ENCODE peak calls at places on chromosomes 6 and 20, in seven cellular contexts. One of them, this sample, is unnamed.

GRCh38 chr20:6519556-6519955 is 247.9 kb upstream of the BMP2 start:
- DNase-seq in fibroblast of gingiva: peak; percentile 62
- DNase-seq in IMR-90: peak; percentile 91
- DNase-seq in activated naive CD4-positive, alpha-beta T cell treated with anti-CD3 and anti-CD28 coated beads, Interleukin-2, amount 50 U/mL, for 72 hours: no peak
- DNase-seq in stimulated activated naive CD8-positive, alpha-beta T cell treated with anti-CD3 and anti-CD28 coated beads, Interleukin-15, amount 100 ng/mL, for 72 hours: no peak
- DNase-seq in HCEC 1CT: peak; percentile 84
- DNase-seq in renal cortical epithelial cell: peak; percentile 98
- DNase-seq in this sample: no peak

GRCh38 chr6:125101656-125102055 is 51.9 kb upstream of the TPD52L1 start:
- DNase-seq in fibroblast of gingiva: no peak
- DNase-seq in renal cortical epithelial cell: no peak
- DNase-seq in activated naive CD4-positive, alpha-beta T cell treated with anti-CD3 and anti-CD28 coated beads, Interleukin-2, amount 50 U/mL, for 72 hours: no peak
- DNase-seq in stimulated activated naive CD8-positive, alpha-beta T cell treated with anti-CD3 and anti-CD28 coated beads, Interleukin-15, amount 100 ng/mL, for 72 hours: no peak
- DNase-seq in HCEC 1CT: no peak
- DNase-seq in IMR-90: peak; percentile 14
- DNase-seq in this sample: no peak

GRCh38 chr20:57183457-57184009 is 82.9 kb downstream of the BMP7 start:
- DNase-seq in fibroblast of gingiva: no peak
- DNase-seq in activated naive CD4-positive, alpha-beta T cell treated with anti-CD3 and anti-CD28 coated beads, Interleukin-2, amount 50 U/mL, for 72 hours: no peak
- DNase-seq in stimulated activated naive CD8-positive, alpha-beta T cell treated with anti-CD3 and anti-CD28 coated beads, Interleukin-15, amount 100 ng/mL, for 72 hours: no peak
- DNase-seq in renal cortical epithelial cell: no peak
- DNase-seq in IMR-90: no peak
- DNase-seq in HCEC 1CT: no peak
- DNase-seq in this sample: no peak

GRCh38 chr6:130900913-130901312 is 73.7 kb downstream of the SMLR1 start:
- DNase-seq in renal cortical epithelial cell: peak; percentile 69
- DNase-seq in fibroblast of gingiva: peak; percentile 67
- DNase-seq in IMR-90: peak; percentile 80
- DNase-seq in activated naive CD4-positive, alpha-beta T cell treated with anti-CD3 and anti-CD28 coated beads, Interleukin-2, amount 50 U/mL, for 72 hours: no peak
- DNase-seq in HCEC 1CT: peak; percentile 80
- DNase-seq in stimulated activated naive CD8-positive, alpha-beta T cell treated with anti-CD3 and anti-CD28 coated beads, Interleukin-15, amount 100 ng/mL, for 72 hours: no peak
- DNase-seq in this sample: no peak

GRCh38 chr6:105163186-105163585 is 16.6 kb downstream of the POPDC3 start:
- DNase-seq in stimulated activated naive CD8-positive, alpha-beta T cell treated with anti-CD3 and anti-CD28 coated beads, Interleukin-15, amount 100 ng/mL, for 72 hours: no peak
- DNase-seq in activated naive CD4-positive, alpha-beta T cell treated with anti-CD3 and anti-CD28 coated beads, Interleukin-2, amount 50 U/mL, for 72 hours: no peak
- DNase-seq in renal cortical epithelial cell: no peak
- DNase-seq in fibroblast of gingiva: no peak
- DNase-seq in HCEC 1CT: no peak
- DNase-seq in IMR-90: peak; percentile 14
- DNase-seq in this sample: no peak

GRCh38 chr20:62740286-62741141 is 31.9 kb downstream of the NTSR1 start:
- DNase-seq in fibroblast of gingiva: peak; percentile 29
- DNase-seq in renal cortical epithelial cell: peak; percentile 54
- DNase-seq in HCEC 1CT: peak; percentile 93
- DNase-seq in activated naive CD4-positive, alpha-beta T cell treated with anti-CD3 and anti-CD28 coated beads, Interleukin-2, amount 50 U/mL, for 72 hours: peak; percentile 71
- DNase-seq in IMR-90: peak; percentile 95
- DNase-seq in stimulated activated naive CD8-positive, alpha-beta T cell treated with anti-CD3 and anti-CD28 coated beads, Interleukin-15, amount 100 ng/mL, for 72 hours: peak; percentile 75
- DNase-seq in this sample: no peak

GRCh38 chr20:37390891-37391525 is 45.1 kb downstream of the SRC start:
- DNase-seq in activated naive CD4-positive, alpha-beta T cell treated with anti-CD3 and anti-CD28 coated beads, Interleukin-2, amount 50 U/mL, for 72 hours: no peak
- DNase-seq in HCEC 1CT: no peak
- DNase-seq in stimulated activated naive CD8-positive, alpha-beta T cell treated with anti-CD3 and anti-CD28 coated beads, Interleukin-15, amount 100 ng/mL, for 72 hours: no peak
- DNase-seq in fibroblast of gingiva: no peak
- DNase-seq in IMR-90: no peak
- DNase-seq in renal cortical epithelial cell: no peak
- DNase-seq in this sample: no peak

GRCh38 chr20:31707994-31708744 is 14.5 kb downstream of the BCL2L1 start:
- DNase-seq in IMR-90: no peak
- DNase-seq in fibroblast of gingiva: no peak
- DNase-seq in HCEC 1CT: no peak
- DNase-seq in renal cortical epithelial cell: no peak
- DNase-seq in stimulated activated naive CD8-positive, alpha-beta T cell treated with anti-CD3 and anti-CD28 coated beads, Interleukin-15, amount 100 ng/mL, for 72 hours: no peak
- DNase-seq in activated naive CD4-positive, alpha-beta T cell treated with anti-CD3 and anti-CD28 coated beads, Interleukin-2, amount 50 U/mL, for 72 hours: no peak
- DNase-seq in this sample: no peak

GRCh38 chr6:123009101-123009500 is 13.1 kb downstream of the CLVS2 start:
- DNase-seq in activated naive CD4-positive, alpha-beta T cell treated with anti-CD3 and anti-CD28 coated beads, Interleukin-2, amount 50 U/mL, for 72 hours: no peak
- DNase-seq in renal cortical epithelial cell: no peak
- DNase-seq in HCEC 1CT: no peak
- DNase-seq in fibroblast of gingiva: no peak
- DNase-seq in IMR-90: no peak
- DNase-seq in stimulated activated naive CD8-positive, alpha-beta T cell treated with anti-CD3 and anti-CD28 coated beads, Interleukin-15, amount 100 ng/mL, for 72 hours: no peak
- DNase-seq in this sample: no peak

GRCh38 chr6:3232017-3232838 is 4.8 kb upstream of the TUBB2B start:
- DNase-seq in fibroblast of gingiva: no peak
- DNase-seq in activated naive CD4-positive, alpha-beta T cell treated with anti-CD3 and anti-CD28 coated beads, Interleukin-2, amount 50 U/mL, for 72 hours: no peak
- DNase-seq in HCEC 1CT: no peak
- DNase-seq in renal cortical epithelial cell: no peak
- DNase-seq in stimulated activated naive CD8-positive, alpha-beta T cell treated with anti-CD3 and anti-CD28 coated beads, Interleukin-15, amount 100 ng/mL, for 72 hours: no peak
- DNase-seq in IMR-90: no peak
- DNase-seq in this sample: no peak

GRCh38 chr6:80436663-80437062 is 330.2 kb downstream of the BCKDHB start:
- DNase-seq in IMR-90: no peak
- DNase-seq in HCEC 1CT: no peak
- DNase-seq in activated naive CD4-positive, alpha-beta T cell treated with anti-CD3 and anti-CD28 coated beads, Interleukin-2, amount 50 U/mL, for 72 hours: no peak
- DNase-seq in stimulated activated naive CD8-positive, alpha-beta T cell treated with anti-CD3 and anti-CD28 coated beads, Interleukin-15, amount 100 ng/mL, for 72 hours: no peak
- DNase-seq in fibroblast of gingiva: no peak
- DNase-seq in renal cortical epithelial cell: no peak
- DNase-seq in this sample: no peak

GRCh38 chr6:139644821-139645220 is 270.4 kb upstream of the CITED2 start:
- DNase-seq in stimulated activated naive CD8-positive, alpha-beta T cell treated with anti-CD3 and anti-CD28 coated beads, Interleukin-15, amount 100 ng/mL, for 72 hours: no peak
- DNase-seq in HCEC 1CT: no peak
- DNase-seq in fibroblast of gingiva: peak; percentile 59
- DNase-seq in IMR-90: peak; percentile 30
- DNase-seq in activated naive CD4-positive, alpha-beta T cell treated with anti-CD3 and anti-CD28 coated beads, Interleukin-2, amount 50 U/mL, for 72 hours: no peak
- DNase-seq in renal cortical epithelial cell: no peak
- DNase-seq in this sample: no peak

GRCh38 chr6:142558785-142559184 is 257.0 kb downstream of the ADGRG6 start:
- DNase-seq in fibroblast of gingiva: no peak
- DNase-seq in activated naive CD4-positive, alpha-beta T cell treated with anti-CD3 and anti-CD28 coated beads, Interleukin-2, amount 50 U/mL, for 72 hours: no peak
- DNase-seq in HCEC 1CT: no peak
- DNase-seq in renal cortical epithelial cell: no peak
- DNase-seq in IMR-90: no peak
- DNase-seq in stimulated activated naive CD8-positive, alpha-beta T cell treated with anti-CD3 and anti-CD28 coated beads, Interleukin-15, amount 100 ng/mL, for 72 hours: no peak
- DNase-seq in this sample: no peak

GRCh38 chr6:152265651-152266050 is 371.5 kb downstream of the SYNE1 start:
- DNase-seq in HCEC 1CT: no peak
- DNase-seq in fibroblast of gingiva: no peak
- DNase-seq in stimulated activated naive CD8-positive, alpha-beta T cell treated with anti-CD3 and anti-CD28 coated beads, Interleukin-15, amount 100 ng/mL, for 72 hours: no peak
- DNase-seq in renal cortical epithelial cell: no peak
- DNase-seq in activated naive CD4-positive, alpha-beta T cell treated with anti-CD3 and anti-CD28 coated beads, Interleukin-2, amount 50 U/mL, for 72 hours: no peak
- DNase-seq in IMR-90: no peak
- DNase-seq in this sample: no peak

GRCh38 chr6:30192076-30192475 is 21.1 kb downstream of the TRIM26 start:
- DNase-seq in renal cortical epithelial cell: no peak
- DNase-seq in stimulated activated naive CD8-positive, alpha-beta T cell treated with anti-CD3 and anti-CD28 coated beads, Interleukin-15, amount 100 ng/mL, for 72 hours: no peak
- DNase-seq in IMR-90: no peak
- DNase-seq in fibroblast of gingiva: no peak
- DNase-seq in HCEC 1CT: no peak
- DNase-seq in activated naive CD4-positive, alpha-beta T cell treated with anti-CD3 and anti-CD28 coated beads, Interleukin-2, amount 50 U/mL, for 72 hours: no peak
- DNase-seq in this sample: peak; percentile 40

GRCh38 chr6:43491750-43492661 is 14.6 kb downstream of the TJAP1 start:
- DNase-seq in IMR-90: peak; percentile 77
- DNase-seq in activated naive CD4-positive, alpha-beta T cell treated with anti-CD3 and anti-CD28 coated beads, Interleukin-2, amount 50 U/mL, for 72 hours: no peak
- DNase-seq in renal cortical epithelial cell: peak; percentile 50
- DNase-seq in HCEC 1CT: peak; percentile 82
- DNase-seq in stimulated activated naive CD8-positive, alpha-beta T cell treated with anti-CD3 and anti-CD28 coated beads, Interleukin-15, amount 100 ng/mL, for 72 hours: no peak
- DNase-seq in fibroblast of gingiva: peak; percentile 73
- DNase-seq in this sample: peak; percentile 91

GRCh38 chr20:32945710-32946221 is 58.5 kb downstream of the SUN5 start:
- DNase-seq in IMR-90: peak; percentile 34
- DNase-seq in renal cortical epithelial cell: peak; percentile 35
- DNase-seq in activated naive CD4-positive, alpha-beta T cell treated with anti-CD3 and anti-CD28 coated beads, Interleukin-2, amount 50 U/mL, for 72 hours: no peak
- DNase-seq in fibroblast of gingiva: no peak
- DNase-seq in stimulated activated naive CD8-positive, alpha-beta T cell treated with anti-CD3 and anti-CD28 coated beads, Interleukin-15, amount 100 ng/mL, for 72 hours: no peak
- DNase-seq in HCEC 1CT: peak; percentile 38
- DNase-seq in this sample: no peak

GRCh38 chr6:166360243-166361079 is 18.1 kb upstream of the SFT2D1 start:
- DNase-seq in IMR-90: peak; percentile 39
- DNase-seq in renal cortical epithelial cell: no peak
- DNase-seq in stimulated activated naive CD8-positive, alpha-beta T cell treated with anti-CD3 and anti-CD28 coated beads, Interleukin-15, amount 100 ng/mL, for 72 hours: no peak
- DNase-seq in activated naive CD4-positive, alpha-beta T cell treated with anti-CD3 and anti-CD28 coated beads, Interleukin-2, amount 50 U/mL, for 72 hours: no peak
- DNase-seq in HCEC 1CT: peak; percentile 17
- DNase-seq in fibroblast of gingiva: peak; percentile 55
- DNase-seq in this sample: no peak

GRCh38 chr6:116278853-116279231 is 888 bp downstream of the TSPYL1 start:
- DNase-seq in IMR-90: peak; percentile 39
- DNase-seq in HCEC 1CT: peak; percentile 37
- DNase-seq in fibroblast of gingiva: no peak
- DNase-seq in renal cortical epithelial cell: no peak
- DNase-seq in activated naive CD4-positive, alpha-beta T cell treated with anti-CD3 and anti-CD28 coated beads, Interleukin-2, amount 50 U/mL, for 72 hours: peak; percentile 16
- DNase-seq in stimulated activated naive CD8-positive, alpha-beta T cell treated with anti-CD3 and anti-CD28 coated beads, Interleukin-15, amount 100 ng/mL, for 72 hours: peak; percentile 20
- DNase-seq in this sample: no peak

GRCh38 chr6:148168856-148169255 is 173.8 kb upstream of the SASH1 start:
- DNase-seq in IMR-90: no peak
- DNase-seq in renal cortical epithelial cell: no peak
- DNase-seq in stimulated activated naive CD8-positive, alpha-beta T cell treated with anti-CD3 and anti-CD28 coated beads, Interleukin-15, amount 100 ng/mL, for 72 hours: no peak
- DNase-seq in activated naive CD4-positive, alpha-beta T cell treated with anti-CD3 and anti-CD28 coated beads, Interleukin-2, amount 50 U/mL, for 72 hours: no peak
- DNase-seq in HCEC 1CT: no peak
- DNase-seq in fibroblast of gingiva: no peak
- DNase-seq in this sample: no peak

GRCh38 chr6:135572051-135572450 is 74.5 kb upstream of the AHI1 start:
- DNase-seq in activated naive CD4-positive, alpha-beta T cell treated with anti-CD3 and anti-CD28 coated beads, Interleukin-2, amount 50 U/mL, for 72 hours: no peak
- DNase-seq in renal cortical epithelial cell: no peak
- DNase-seq in fibroblast of gingiva: no peak
- DNase-seq in HCEC 1CT: no peak
- DNase-seq in stimulated activated naive CD8-positive, alpha-beta T cell treated with anti-CD3 and anti-CD28 coated beads, Interleukin-15, amount 100 ng/mL, for 72 hours: no peak
- DNase-seq in IMR-90: peak; percentile 58
- DNase-seq in this sample: no peak

GRCh38 chr6:129748212-129748900 is 38.4 kb upstream of the ARHGAP18 start:
- DNase-seq in fibroblast of gingiva: peak; percentile 36
- DNase-seq in activated naive CD4-positive, alpha-beta T cell treated with anti-CD3 and anti-CD28 coated beads, Interleukin-2, amount 50 U/mL, for 72 hours: peak; percentile 51
- DNase-seq in stimulated activated naive CD8-positive, alpha-beta T cell treated with anti-CD3 and anti-CD28 coated beads, Interleukin-15, amount 100 ng/mL, for 72 hours: peak; percentile 73
- DNase-seq in renal cortical epithelial cell: peak; percentile 55
- DNase-seq in HCEC 1CT: peak; percentile 47
- DNase-seq in IMR-90: peak; percentile 61
- DNase-seq in this sample: no peak

GRCh38 chr6:106973841-106974336 is 640 bp downstream of the CD24 start:
- DNase-seq in activated naive CD4-positive, alpha-beta T cell treated with anti-CD3 and anti-CD28 coated beads, Interleukin-2, amount 50 U/mL, for 72 hours: peak; percentile 4
- DNase-seq in stimulated activated naive CD8-positive, alpha-beta T cell treated with anti-CD3 and anti-CD28 coated beads, Interleukin-15, amount 100 ng/mL, for 72 hours: peak; percentile 16
- DNase-seq in renal cortical epithelial cell: no peak
- DNase-seq in fibroblast of gingiva: no peak
- DNase-seq in IMR-90: no peak
- DNase-seq in HCEC 1CT: no peak
- DNase-seq in this sample: no peak

GRCh38 chr20:36117638-36118037 is 36.9 kb upstream of the EPB41L1 start:
- DNase-seq in activated naive CD4-positive, alpha-beta T cell treated with anti-CD3 and anti-CD28 coated beads, Interleukin-2, amount 50 U/mL, for 72 hours: no peak
- DNase-seq in fibroblast of gingiva: no peak
- DNase-seq in renal cortical epithelial cell: no peak
- DNase-seq in stimulated activated naive CD8-positive, alpha-beta T cell treated with anti-CD3 and anti-CD28 coated beads, Interleukin-15, amount 100 ng/mL, for 72 hours: no peak
- DNase-seq in HCEC 1CT: no peak
- DNase-seq in IMR-90: no peak
- DNase-seq in this sample: no peak